ENCODE peak calls at places on chromosomes 11 and 22, in ten cellular contexts. D, H, Y, J, T, R, Q, P, F and I are unnamed samples.

GRCh38 chr22:39995346-39996252 is 845 bp downstream of the FAM83F start:
- DNase-seq in J (no peak), H (no peak), R (no peak), Y (no peak), Q (no peak), F (peak), D (no peak), T (no peak), P (no peak), I (no peak)

GRCh38 chr11:14358729-14359439 is at the start of gene RRAS2:
- DNase-seq in R (peak), D (peak), J (peak), Q (peak), H (peak), T (peak), F (peak), P (peak), Y (peak), I (no peak)

GRCh38 chr22:41976070-41976901 is 7.0 kb downstream of the SEPTIN3 start:
- DNase-seq in H (peak), J (peak), D (peak), Q (peak), R (no peak), F (peak), Y (peak), T (no peak), P (peak), I (no peak)

GRCh38 chr11:42066113-42066512 is 606.7 kb upstream of the LRRC4C start:
- DNase-seq in Y (no peak), F (no peak), J (no peak), T (peak), D (no peak), H (no peak), R (no peak), P (no peak), Q (peak), I (no peak)

GRCh38 chr11:3121416-3121815 is 43.7 kb downstream of the OSBPL5 start:
- DNase-seq in F (no peak), H (no peak), D (no peak), R (no peak), T (no peak), J (no peak), Y (no peak), P (no peak), Q (peak), I (no peak)

GRCh38 chr11:34585870-34586654 is 34.8 kb upstream of the EHF start:
- DNase-seq in D (peak), T (peak), Y (no peak), R (no peak), H (no peak), J (no peak), F (no peak), P (peak), Q (no peak), I (peak)

GRCh38 chr22:44182591-44183588 is 2.2 kb downstream of the PARVG start:
- DNase-seq in Y (peak), J (no peak), R (no peak), P (no peak), T (no peak), H (peak), Q (no peak), D (no peak), F (peak), I (no peak)

GRCh38 chr11:14248577-14248976 is 110.4 kb downstream of the RRAS2 start:
- DNase-seq in F (no peak), T (no peak), H (peak), Y (no peak), P (no peak), Q (peak), J (no peak), R (no peak), D (no peak), I (no peak)

GRCh38 chr22:48453751-48454485 is 1373.8 kb downstream of the BRD1 start:
- DNase-seq in J (no peak), F (no peak), Q (no peak), H (no peak), Y (no peak), P (no peak), T (no peak), D (no peak), R (no peak), I (no peak)

GRCh38 chr22:43747877-43748276 is 64.2 kb downstream of the EFCAB6 start:
- DNase-seq in F (no peak), T (no peak), Y (no peak), Q (no peak), H (no peak), J (no peak), P (no peak), D (no peak), R (no peak), I (no peak)

GRCh38 chr11:5280582-5281102 is 10.9 kb upstream of the HBE1 start:
- DNase-seq in F (peak), H (no peak), P (peak), J (peak), D (peak), R (no peak), T (peak), Q (no peak), Y (no peak), I (peak)

GRCh38 chr22:45612940-45613339 is 58.7 kb upstream of the ATXN10 start:
- DNase-seq in F (no peak), T (no peak), P (no peak), J (peak), R (no peak), Q (no peak), D (no peak), Y (no peak), H (no peak), I (no peak)

GRCh38 chr11:12008790-12009616 is 577 bp upstream of the DKK3 start:
- DNase-seq in J (peak), D (peak), Q (peak), R (no peak), Y (no peak), F (no peak), P (peak), H (no peak), T (no peak), I (no peak)

GRCh38 chr11:46047520-46047919 is 73.7 kb downstream of the PHF21A start:
- DNase-seq in Q (no peak), D (no peak), R (no peak), Y (no peak), J (no peak), H (no peak), P (no peak), F (no peak), T (no peak), I (no peak)

GRCh38 chr11:70807195-70807543 is 408.8 kb downstream of the CTTN start:
- DNase-seq in T (no peak), H (no peak), Q (no peak), R (no peak), D (no peak), F (no peak), P (no peak), Y (no peak), J (no peak), I (no peak)

GRCh38 chr22:49767355-49768062 is 60.2 kb downstream of the BRD1 start:
- DNase-seq in D (peak), P (peak), Y (peak), H (peak), T (peak), Q (peak), R (no peak), J (peak), F (no peak), I (peak)

GRCh38 chr11:61507962-61508824 is at the start of gene LRRC10B:
- DNase-seq in F (peak), T (peak), Q (no peak), P (no peak), J (peak), R (no peak), Y (no peak), D (no peak), H (no peak), I (no peak)

GRCh38 chr11:104534268-104534667 is 364.0 kb downstream of the CASP12 start:
- DNase-seq in J (peak), P (peak), Q (no peak), H (no peak), R (no peak), Y (no peak), F (no peak), D (no peak), T (no peak), I (no peak)

GRCh38 chr11:33980896-33981295 is 70.6 kb upstream of the CAPRIN1 start:
- DNase-seq in P (no peak), F (no peak), R (no peak), D (no peak), Y (no peak), J (no peak), Q (no peak), H (no peak), T (no peak), I (no peak)

GRCh38 chr22:40153705-40154104 is 24.0 kb upstream of the TNRC6B start:
- DNase-seq in F (no peak), T (no peak), R (no peak), Y (no peak), H (no peak), Q (no peak), P (no peak), D (no peak), J (no peak), I (no peak)

GRCh38 chr11:12245549-12245986 is 131.8 kb upstream of the PARVA start:
- DNase-seq in J (no peak), R (no peak), Q (no peak), P (no peak), D (no peak), H (no peak), Y (no peak), T (peak), F (no peak), I (no peak)

GRCh38 chr11:537622-538430 is 499 bp downstream of the LRRC56 start:
- DNase-seq in Y (no peak), R (no peak), F (no peak), Q (no peak), H (no peak), D (no peak), P (no peak), J (no peak), T (no peak), I (no peak)

GRCh38 chr11:944711-945470 is 19.2 kb downstream of the AP2A2 start:
- DNase-seq in H (no peak), T (no peak), R (no peak), Y (no peak), D (peak), F (no peak), J (peak), Q (no peak), P (no peak), I (no peak)

GRCh38 chr11:1928038-1928890 is 8.8 kb downstream of the TNNT3 start:
- DNase-seq in D (no peak), T (no peak), Q (no peak), Y (no peak), F (no peak), R (no peak), P (no peak), H (no peak), J (no peak), I (no peak)

GRCh38 chr22:22576244-22576988 is 17.4 kb upstream of the PRAME start:
- DNase-seq in P (peak), J (peak), Y (no peak), D (peak), Q (peak), F (peak), H (no peak), R (no peak), T (peak), I (no peak)

GRCh38 chr22:25745341-25746011 is 3.5 kb downstream of the MYO18B start:
- DNase-seq in T (no peak), J (no peak), D (peak), P (no peak), F (no peak), Q (no peak), R (no peak), Y (no peak), H (no peak), I (peak)

GRCh38 chr11:40759341-40759740 is 700.1 kb downstream of the LRRC4C start:
- DNase-seq in H (no peak), P (no peak), R (no peak), F (no peak), Y (no peak), Q (no peak), J (no peak), D (no peak), T (no peak), I (no peak)

GRCh38 chr11:66008468-66009101 is 3.2 kb upstream of the CST6 start:
- DNase-seq in H (no peak), F (no peak), T (no peak), R (no peak), P (no peak), J (peak), Y (no peak), Q (no peak), D (no peak), I (no peak)

GRCh38 chr11:3880724-3881123 is 25.3 kb downstream of the STIM1 start:
- DNase-seq in H (no peak), J (no peak), P (no peak), F (no peak), R (no peak), Y (no peak), D (peak), T (peak), Q (no peak), I (no peak)

GRCh38 chr22:29004647-29005371 is 56.8 kb downstream of the C22orf31 start:
- DNase-seq in F (peak), R (no peak), H (no peak), Q (peak), J (peak), P (no peak), Y (no peak), D (no peak), T (peak), I (no peak)

GRCh38 chr11:126282361-126282741 is 542 bp upstream of the TIRAP start:
- DNase-seq in H (peak), Y (peak), P (no peak), R (no peak), Q (peak), F (peak), D (peak), T (peak), J (peak), I (no peak)

GRCh38 chr22:39522567-39523300 is 2.4 kb downstream of the ATF4 start:
- DNase-seq in Y (no peak), D (no peak), R (no peak), F (peak), J (peak), H (no peak), T (peak), Q (peak), P (no peak), I (no peak)